ENCODE peak calls at places on chromosomes 1 and 21, in seven cellular contexts. One of them, this sample, is unnamed.
A peak's percentile ranks its signal among the peaks of the same experiment; 100 is the strongest.

GRCh38 chr1:107794571-107794970 is 170.4 kb downstream of the VAV3 start:
- DNase-seq in cardiac fibroblast: no peak
- DNase-seq in heart left ventricle: no peak
- DNase-seq in psoas muscle: no peak
- DNase-seq in lower leg skin: no peak
- DNase-seq in Calu3: no peak
- DNase-seq in fibroblast of lung: no peak
- DNase-seq in this sample: no peak

GRCh38 chr1:28761189-28761588 is 24.4 kb downstream of the YTHDF2 start:
- DNase-seq in Calu3: no peak
- DNase-seq in lower leg skin: peak; percentile 60
- DNase-seq in heart left ventricle: no peak
- DNase-seq in psoas muscle: no peak
- DNase-seq in cardiac fibroblast: no peak
- DNase-seq in fibroblast of lung: no peak
- DNase-seq in this sample: no peak

GRCh38 chr21:43331962-43332458 is 94.9 kb downstream of the SIK1 start:
- DNase-seq in heart left ventricle: peak; percentile 36
- DNase-seq in psoas muscle: peak; percentile 43
- DNase-seq in fibroblast of lung: peak; percentile 96
- DNase-seq in cardiac fibroblast: peak; percentile 95
- DNase-seq in lower leg skin: no peak
- DNase-seq in Calu3: no peak
- DNase-seq in this sample: no peak

GRCh38 chr1:22186316-22186715 is 43.4 kb upstream of the WNT4 start:
- DNase-seq in psoas muscle: no peak
- DNase-seq in fibroblast of lung: no peak
- DNase-seq in heart left ventricle: no peak
- DNase-seq in cardiac fibroblast: no peak
- DNase-seq in Calu3: no peak
- DNase-seq in lower leg skin: no peak
- DNase-seq in this sample: no peak

GRCh38 chr1:94709891-94710581 is 110.1 kb upstream of the SLC44A3 start:
- DNase-seq in cardiac fibroblast: no peak
- DNase-seq in Calu3: no peak
- DNase-seq in lower leg skin: peak; percentile 95
- DNase-seq in psoas muscle: no peak
- DNase-seq in heart left ventricle: no peak
- DNase-seq in fibroblast of lung: no peak
- DNase-seq in this sample: no peak

GRCh38 chr1:66333463-66334232 is 200.3 kb upstream of the SGIP1 start:
- DNase-seq in Calu3: no peak
- DNase-seq in cardiac fibroblast: peak; percentile 75
- DNase-seq in lower leg skin: no peak
- DNase-seq in heart left ventricle: peak; percentile 74
- DNase-seq in fibroblast of lung: no peak
- DNase-seq in psoas muscle: peak; percentile 66
- DNase-seq in this sample: no peak

GRCh38 chr1:70042090-70042716 is 163.2 kb downstream of the LRRC40 start:
- DNase-seq in cardiac fibroblast: peak; percentile 40
- DNase-seq in lower leg skin: no peak
- DNase-seq in heart left ventricle: no peak
- DNase-seq in psoas muscle: no peak
- DNase-seq in fibroblast of lung: peak; percentile 29
- DNase-seq in Calu3: no peak
- DNase-seq in this sample: no peak

GRCh38 chr21:43333301-43334062 is 93.4 kb downstream of the SIK1 start:
- DNase-seq in psoas muscle: peak; percentile 58
- DNase-seq in Calu3: peak; percentile 61
- DNase-seq in cardiac fibroblast: peak; percentile 92
- DNase-seq in lower leg skin: no peak
- DNase-seq in heart left ventricle: peak; percentile 57
- DNase-seq in fibroblast of lung: peak; percentile 59
- DNase-seq in this sample: no peak

GRCh38 chr1:58397187-58397820 is 149.2 kb downstream of the OMA1 start:
- DNase-seq in fibroblast of lung: no peak
- DNase-seq in psoas muscle: no peak
- DNase-seq in Calu3: no peak
- DNase-seq in lower leg skin: no peak
- DNase-seq in heart left ventricle: no peak
- DNase-seq in cardiac fibroblast: no peak
- DNase-seq in this sample: no peak

GRCh38 chr1:235006132-235006721 is 122.4 kb downstream of the TOMM20 start:
- DNase-seq in Calu3: no peak
- DNase-seq in fibroblast of lung: no peak
- DNase-seq in psoas muscle: no peak
- DNase-seq in cardiac fibroblast: no peak
- DNase-seq in lower leg skin: no peak
- DNase-seq in heart left ventricle: no peak
- DNase-seq in this sample: no peak

GRCh38 chr1:18939398-18940302 is 16.8 kb downstream of the IFFO2 start:
- DNase-seq in heart left ventricle: no peak
- DNase-seq in lower leg skin: no peak
- DNase-seq in Calu3: no peak
- DNase-seq in fibroblast of lung: no peak
- DNase-seq in cardiac fibroblast: peak; percentile 45
- DNase-seq in psoas muscle: no peak
- DNase-seq in this sample: no peak

GRCh38 chr1:54282101-54282847 is 82.3 kb downstream of the MRPL37 start:
- DNase-seq in Calu3: peak; percentile 19
- DNase-seq in fibroblast of lung: no peak
- DNase-seq in cardiac fibroblast: no peak
- DNase-seq in psoas muscle: no peak
- DNase-seq in lower leg skin: no peak
- DNase-seq in heart left ventricle: no peak
- DNase-seq in this sample: no peak

GRCh38 chr1:8238141-8239038 is 79.5 kb upstream of the SLC45A1 start:
- DNase-seq in fibroblast of lung: peak; percentile 91
- DNase-seq in lower leg skin: no peak
- DNase-seq in cardiac fibroblast: peak; percentile 83
- DNase-seq in Calu3: no peak
- DNase-seq in psoas muscle: peak; percentile 27
- DNase-seq in heart left ventricle: no peak
- DNase-seq in this sample: no peak

GRCh38 chr1:84719477-84720274 is 29.4 kb upstream of the SSX2IP start:
- DNase-seq in lower leg skin: no peak
- DNase-seq in heart left ventricle: no peak
- DNase-seq in fibroblast of lung: no peak
- DNase-seq in psoas muscle: no peak
- DNase-seq in Calu3: no peak
- DNase-seq in cardiac fibroblast: peak; percentile 35
- DNase-seq in this sample: no peak

GRCh38 chr1:90768098-90768497 is 51.0 kb upstream of the BARHL2 start:
- DNase-seq in cardiac fibroblast: no peak
- DNase-seq in psoas muscle: no peak
- DNase-seq in lower leg skin: no peak
- DNase-seq in Calu3: no peak
- DNase-seq in heart left ventricle: no peak
- DNase-seq in fibroblast of lung: no peak
- DNase-seq in this sample: no peak

GRCh38 chr1:22711591-22712501 is 1.2 kb downstream of the EPHB2 start:
- DNase-seq in lower leg skin: no peak
- DNase-seq in psoas muscle: no peak
- DNase-seq in cardiac fibroblast: peak; percentile 27
- DNase-seq in Calu3: no peak
- DNase-seq in fibroblast of lung: peak; percentile 41
- DNase-seq in heart left ventricle: no peak
- DNase-seq in this sample: no peak

GRCh38 chr1:47409311-47410085 is 6.6 kb upstream of the FOXE3 start:
- DNase-seq in heart left ventricle: no peak
- DNase-seq in cardiac fibroblast: peak; percentile 86
- DNase-seq in lower leg skin: no peak
- DNase-seq in psoas muscle: no peak
- DNase-seq in Calu3: no peak
- DNase-seq in fibroblast of lung: peak; percentile 12
- DNase-seq in this sample: no peak

GRCh38 chr1:116002781-116003455 is 26.6 kb downstream of the SLC22A15 start:
- DNase-seq in Calu3: no peak
- DNase-seq in heart left ventricle: no peak
- DNase-seq in fibroblast of lung: no peak
- DNase-seq in psoas muscle: no peak
- DNase-seq in lower leg skin: no peak
- DNase-seq in cardiac fibroblast: no peak
- DNase-seq in this sample: no peak

GRCh38 chr1:246280551-246280950 is 226.5 kb downstream of the SMYD3 start:
- DNase-seq in psoas muscle: no peak
- DNase-seq in heart left ventricle: no peak
- DNase-seq in fibroblast of lung: peak; percentile 63
- DNase-seq in cardiac fibroblast: peak; percentile 61
- DNase-seq in lower leg skin: no peak
- DNase-seq in Calu3: peak; percentile 7
- DNase-seq in this sample: no peak

GRCh38 chr1:32816676-32817158 is 441 bp downstream of the YARS1 start:
- DNase-seq in cardiac fibroblast: peak; percentile 42
- DNase-seq in heart left ventricle: no peak
- DNase-seq in lower leg skin: no peak
- DNase-seq in psoas muscle: peak; percentile 49
- DNase-seq in fibroblast of lung: peak; percentile 44
- DNase-seq in Calu3: no peak
- DNase-seq in this sample: no peak

GRCh38 chr21:42238185-42238934 is 19.4 kb downstream of the ABCG1 start:
- DNase-seq in psoas muscle: peak; percentile 6
- DNase-seq in cardiac fibroblast: no peak
- DNase-seq in fibroblast of lung: no peak
- DNase-seq in heart left ventricle: no peak
- DNase-seq in lower leg skin: no peak
- DNase-seq in Calu3: no peak
- DNase-seq in this sample: no peak

GRCh38 chr1:235767795-235768194 is 98.9 kb downstream of the LYST start:
- DNase-seq in Calu3: no peak
- DNase-seq in psoas muscle: no peak
- DNase-seq in lower leg skin: no peak
- DNase-seq in cardiac fibroblast: no peak
- DNase-seq in fibroblast of lung: no peak
- DNase-seq in heart left ventricle: no peak
- DNase-seq in this sample: peak; percentile 39

GRCh38 chr1:88891318-88892145 is at the start of gene GTF2B:
- DNase-seq in Calu3: peak; percentile 88
- DNase-seq in psoas muscle: peak; percentile 94
- DNase-seq in fibroblast of lung: peak; percentile 98
- DNase-seq in lower leg skin: peak; percentile 98
- DNase-seq in heart left ventricle: peak; percentile 94
- DNase-seq in cardiac fibroblast: peak; percentile 98
- DNase-seq in this sample: peak; percentile 81

GRCh38 chr1:243477676-243478075 is 221.8 kb downstream of the SDCCAG8 start:
- DNase-seq in Calu3: no peak
- DNase-seq in heart left ventricle: no peak
- DNase-seq in fibroblast of lung: no peak
- DNase-seq in cardiac fibroblast: no peak
- DNase-seq in psoas muscle: no peak
- DNase-seq in lower leg skin: no peak
- DNase-seq in this sample: no peak

GRCh38 chr1:42172394-42173133 is 8.0 kb upstream of the GUCA2A start:
- DNase-seq in heart left ventricle: peak; percentile 72
- DNase-seq in psoas muscle: no peak
- DNase-seq in fibroblast of lung: peak; percentile 18
- DNase-seq in cardiac fibroblast: peak; percentile 41
- DNase-seq in lower leg skin: peak; percentile 86
- DNase-seq in Calu3: no peak
- DNase-seq in this sample: no peak

DNA sequence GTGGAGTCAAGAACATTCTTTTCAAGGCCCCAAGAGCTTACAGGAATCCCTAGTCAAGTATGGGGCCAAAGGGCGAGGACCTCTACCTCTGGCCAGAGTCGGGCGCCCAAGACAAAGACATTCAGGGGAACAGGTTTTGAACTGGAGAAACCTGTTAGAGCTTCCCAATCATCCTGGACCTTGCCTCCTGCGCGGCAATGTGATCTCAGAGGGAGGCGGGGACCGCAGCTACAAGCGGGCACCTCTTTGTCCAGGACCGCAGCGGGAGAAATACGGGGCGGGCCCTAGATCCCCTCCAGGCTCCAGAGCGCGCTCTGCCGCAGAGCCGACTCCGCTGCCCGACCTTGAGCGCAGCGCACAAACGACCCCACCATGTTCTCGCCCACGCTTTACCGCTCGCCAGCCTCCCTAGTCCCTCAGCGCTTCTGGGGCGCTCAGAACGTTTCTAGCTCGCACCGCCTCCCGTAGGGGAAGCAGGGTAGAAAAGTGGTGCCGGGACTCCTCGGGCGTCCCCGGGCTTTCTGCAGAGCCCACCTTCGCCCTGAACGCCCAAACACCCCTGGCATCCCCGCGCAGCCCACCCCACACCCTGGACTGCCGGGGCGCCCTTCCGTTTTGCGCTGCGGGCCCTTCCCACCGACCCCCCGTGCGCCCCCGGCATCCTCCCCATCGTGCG is 28.1 kb downstream of the RABIF start:
- DNase-seq in heart left ventricle: peak; percentile 21
- DNase-seq in lower leg skin: peak; percentile 86
- DNase-seq in fibroblast of lung: peak; percentile 11
- DNase-seq in cardiac fibroblast: peak; percentile 18
- DNase-seq in Calu3: peak; percentile 85
- DNase-seq in psoas muscle: peak; percentile 57
- DNase-seq in this sample: peak; percentile 57
- TF ChIP-seq CTCF in heart left ventricle: no peak
- TF ChIP-seq CTCF in lower leg skin: no peak
- TF ChIP-seq CTCF in fibroblast of lung: no peak
- TF ChIP-seq CTCF in cardiac fibroblast: no peak
- TF ChIP-seq CTCF in Calu3: no peak
- TF ChIP-seq CTCF in psoas muscle: no peak
- TF ChIP-seq CTCF in this sample: no peak

GRCh38 chr1:3417082-3417728 is 37.3 kb upstream of the ARHGEF16 start:
- DNase-seq in lower leg skin: no peak
- DNase-seq in cardiac fibroblast: no peak
- DNase-seq in Calu3: no peak
- DNase-seq in psoas muscle: no peak
- DNase-seq in heart left ventricle: no peak
- DNase-seq in fibroblast of lung: no peak
- DNase-seq in this sample: no peak
- TF ChIP-seq CTCF in lower leg skin: no peak
- TF ChIP-seq CTCF in cardiac fibroblast: peak; percentile 28
- TF ChIP-seq CTCF in Calu3: no peak
- TF ChIP-seq CTCF in psoas muscle: peak; percentile 21
- TF ChIP-seq CTCF in heart left ventricle: peak; percentile 10
- TF ChIP-seq CTCF in fibroblast of lung: no peak
- TF ChIP-seq CTCF in this sample: peak; percentile 33

DNA sequence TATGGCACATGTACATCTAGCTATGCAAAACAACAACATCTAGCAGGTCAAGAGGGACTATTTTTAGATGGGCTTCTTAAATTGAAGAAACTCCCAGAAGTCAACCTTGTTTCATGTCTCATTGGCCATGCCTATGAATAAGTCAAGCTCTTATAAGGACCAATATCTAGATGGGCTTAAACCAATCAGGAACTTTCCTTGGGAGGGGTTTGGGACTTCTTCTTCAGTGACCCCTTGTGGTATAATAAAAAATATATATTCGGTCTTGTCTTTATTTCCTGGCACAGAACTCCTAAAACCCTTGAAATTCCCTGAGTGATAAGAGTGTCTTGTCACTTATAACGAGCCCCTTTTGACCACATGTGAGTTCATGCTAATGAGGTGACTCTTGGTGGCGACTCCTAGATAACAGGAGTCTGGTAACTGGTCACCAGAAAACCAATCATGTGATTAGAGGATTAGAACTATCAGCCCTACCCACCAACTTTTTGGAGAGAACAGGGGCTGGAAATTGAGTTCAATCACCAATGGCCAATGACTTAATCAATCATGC is 218.3 kb downstream of the HHIPL2 start:
- DNase-seq in lower leg skin: no peak
- DNase-seq in fibroblast of lung: no peak
- DNase-seq in cardiac fibroblast: no peak
- DNase-seq in psoas muscle: no peak
- DNase-seq in heart left ventricle: no peak
- DNase-seq in Calu3: no peak
- DNase-seq in this sample: no peak
- TF ChIP-seq CTCF in lower leg skin: no peak
- TF ChIP-seq CTCF in fibroblast of lung: no peak
- TF ChIP-seq CTCF in cardiac fibroblast: no peak
- TF ChIP-seq CTCF in psoas muscle: no peak
- TF ChIP-seq CTCF in heart left ventricle: no peak
- TF ChIP-seq CTCF in Calu3: no peak
- TF ChIP-seq CTCF in this sample: no peak

GRCh38 chr1:202888507-202889360 is at the start of gene RABIF:
- DNase-seq in lower leg skin: peak; percentile 99
- DNase-seq in cardiac fibroblast: peak; percentile 95
- DNase-seq in Calu3: peak; percentile 97
- DNase-seq in heart left ventricle: peak; percentile 95
- DNase-seq in psoas muscle: peak; percentile 99
- DNase-seq in fibroblast of lung: peak; percentile 91
- DNase-seq in this sample: peak; percentile 97
- TF ChIP-seq CTCF in lower leg skin: no peak
- TF ChIP-seq CTCF in cardiac fibroblast: peak; percentile 28
- TF ChIP-seq CTCF in Calu3: no peak
- TF ChIP-seq CTCF in heart left ventricle: no peak
- TF ChIP-seq CTCF in psoas muscle: no peak
- TF ChIP-seq CTCF in fibroblast of lung: no peak
- TF ChIP-seq CTCF in this sample: no peak